ENCODE peak calls at places on chromosomes 3 and 15, in six cellular contexts. M is GM12864; T is CD8-positive, alpha-beta memory T cell; P is aorta; R is heart right ventricle; D is suprapubic skin. C is an unnamed sample.

GRCh38 chr3:14352002-14352627 is 50.3 kb upstream of the SLC6A6 start:
- DNase-seq in M (peak; percentile 49), T (no peak), P (no peak), R (no peak), D (no peak), C (no peak)

GRCh38 chr3:31431322-31431721 is 101.4 kb upstream of the STT3B start:
- DNase-seq in M (no peak), T (no peak), P (no peak), R (no peak), D (no peak), C (no peak)

GRCh38 chr3:43185656-43186375 is 79.9 kb upstream of the POMGNT2 start:
- DNase-seq in M (no peak), T (no peak), P (no peak), R (no peak), D (no peak), C (no peak)

GRCh38 chr3:152444029-152444641 is 175.4 kb downstream of the MBNL1 start:
- DNase-seq in M (peak; percentile 26), T (no peak), P (no peak), R (no peak), D (no peak), C (no peak)

GRCh38 chr3:181901626-181902025 is 189.9 kb downstream of the SOX2 start:
- DNase-seq in M (no peak), T (no peak), P (no peak), R (no peak), D (no peak), C (no peak)

GRCh38 chr3:160038862-160039562 is 50.4 kb downstream of the IL12A start:
- DNase-seq in M (no peak), T (no peak), P (peak; percentile 59), R (peak; percentile 15), D (no peak), C (peak; percentile 61)

GRCh38 chr3:169822091-169822490 is 9.4 kb upstream of the LRRC34 start:
- DNase-seq in M (no peak), T (no peak), P (no peak), R (no peak), D (no peak), C (no peak)

GRCh38 chr3:133845127-133845526 is 39.5 kb downstream of the SRPRB start:
- DNase-seq in M (no peak), T (no peak), P (no peak), R (no peak), D (no peak), C (no peak)

GRCh38 chr3:139111392-139112229 is 66.9 kb upstream of the PRR23C start:
- DNase-seq in M (no peak), T (peak; percentile 19), P (peak; percentile 62), R (peak; percentile 47), D (peak; percentile 69), C (no peak)

GRCh38 chr3:156211583-156211982 is 91.2 kb downstream of the KCNAB1 start:
- DNase-seq in M (no peak), T (no peak), P (no peak), R (no peak), D (no peak), C (no peak)

GRCh38 chr3:193982258-193982659 is 153.7 kb upstream of the HES1 start:
- DNase-seq in M (no peak), T (no peak), P (peak; percentile 77), R (peak; percentile 83), D (peak; percentile 94), C (peak; percentile 75)

GRCh38 chr15:34102175-34102925 is 467 bp downstream of the PGBD4 start:
- DNase-seq in M (no peak), T (no peak), P (no peak), R (no peak), D (no peak), C (no peak)

GRCh38 chr3:197238842-197239241 is 59.6 kb downstream of the DLG1 start:
- DNase-seq in M (no peak), T (no peak), P (no peak), R (no peak), D (no peak), C (no peak)
- H3K4me3 ChIP-seq in M (no peak overlapping the region), T (no peak overlapping the region), P (no peak overlapping the region), R (no peak overlapping the region), D (no peak overlapping the region), C (no peak overlapping the region)

GRCh38 chr15:40337597-40337996 is 3.1 kb downstream of the CCDC9B start:
- DNase-seq in M (no peak), T (no peak), P (peak; percentile 77), R (no peak), D (no peak), C (peak; percentile 85)

GRCh38 chr15:40338041-40338657 is 2.6 kb downstream of the CCDC9B start:
- DNase-seq in M (peak; percentile 44), T (peak; percentile 62), P (peak; percentile 90), R (peak; percentile 78), D (no peak), C (peak; percentile 67)

GRCh38 chr15:40334541-40334940 is 6.2 kb downstream of the CCDC9B start:
- DNase-seq in M (no peak), T (no peak), P (no peak), R (no peak), D (no peak), C (no peak)

GRCh38 chr15:40334941-40335795 is 5.6 kb downstream of the CCDC9B start:
- DNase-seq in M (no peak), T (no peak), P (peak; percentile 79), R (no peak), D (no peak), C (no peak)

GRCh38 chr15:40336129-40337122 is 4.3 kb downstream of the CCDC9B start:
- DNase-seq in M (no peak), T (no peak), P (peak; percentile 53), R (no peak), D (no peak), C (no peak)
- H3K4me3 ChIP-seq in M (no peak overlapping the region), T (no peak overlapping the region), P (no peak overlapping the region), R (no peak overlapping the region), D (no peak overlapping the region), C (no peak overlapping the region)

GRCh38 chr3:129318921-129319320 is 40.3 kb downstream of the HMCES start:
- DNase-seq in M (no peak), T (no peak), P (no peak), R (no peak), D (peak; percentile 63), C (no peak)

GRCh38 chr3:129321887-129322286 is 43.2 kb downstream of the HMCES start:
- DNase-seq in M (no peak), T (no peak), P (no peak), R (no peak), D (no peak), C (no peak)

GRCh38 chr3:129320261-129320660 is 41.6 kb downstream of the HMCES start:
- DNase-seq in M (no peak), T (no peak), P (no peak), R (no peak), D (peak; percentile 54), C (no peak)

GRCh38 chr3:129323651-129324294 is 45.1 kb downstream of the HMCES start:
- DNase-seq in M (no peak), T (no peak), P (no peak), R (no peak), D (no peak), C (no peak)

DNA sequence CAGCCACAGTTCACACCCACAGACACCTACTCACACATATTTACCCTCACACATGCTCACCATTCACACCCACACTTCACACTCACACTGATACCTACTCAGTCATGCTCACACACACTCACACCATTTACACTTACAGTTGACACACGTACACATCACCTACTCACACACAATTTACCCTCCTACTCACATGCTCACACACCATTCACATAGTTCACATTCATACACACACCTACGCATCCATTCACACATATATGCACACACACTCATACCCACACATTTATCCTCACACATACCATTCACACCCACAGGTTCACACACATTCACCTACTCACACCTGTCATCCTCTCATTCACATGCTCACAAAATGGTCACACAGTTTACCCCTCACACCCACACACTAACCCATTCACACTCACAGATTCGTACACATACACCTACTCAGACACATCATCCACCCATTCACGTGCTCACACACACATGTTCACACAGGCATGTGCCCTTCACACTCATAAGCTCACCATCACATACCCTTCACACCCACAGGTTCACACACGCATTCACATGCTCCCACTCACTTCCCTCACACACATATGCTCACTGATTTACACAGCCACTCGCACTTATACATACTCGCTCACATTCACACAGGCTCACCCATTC is 42.3 kb downstream of the HMCES start:
- DNase-seq in M (no peak), T (no peak), P (no peak), R (no peak), D (no peak), C (no peak)
- H3K4me3 ChIP-seq in M (no peak overlapping the region), T (no peak overlapping the region), P (no peak overlapping the region), R (no peak overlapping the region), D (no peak overlapping the region), C (no peak overlapping the region)

DNA sequence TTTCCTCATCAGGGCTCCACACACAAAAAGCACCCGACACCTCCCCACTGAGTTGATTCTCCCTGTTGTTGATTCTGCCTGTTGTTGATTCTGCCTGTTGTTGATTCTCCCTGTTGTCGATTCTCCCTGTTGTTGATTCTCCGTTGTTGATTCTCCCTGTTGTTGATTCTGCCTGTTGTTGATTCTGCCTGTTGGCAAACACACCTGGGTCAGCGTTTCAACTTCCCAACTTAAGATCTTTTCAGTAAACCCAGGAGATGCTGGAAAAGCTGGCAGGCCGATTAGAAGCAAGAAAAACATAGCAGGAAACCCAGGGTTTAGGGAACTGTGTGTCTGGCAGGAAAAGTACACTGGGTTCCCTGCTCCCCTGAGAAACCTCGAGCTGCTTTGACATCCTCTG is 47.9 kb downstream of the TNK2 start:
- DNase-seq in M (no peak), T (no peak), P (no peak), R (no peak), D (no peak), C (no peak)
- H3K4me3 ChIP-seq in M (no peak overlapping the region), T (no peak overlapping the region), P (no peak overlapping the region), R (no peak overlapping the region), D (no peak overlapping the region), C (no peak overlapping the region)

DNA sequence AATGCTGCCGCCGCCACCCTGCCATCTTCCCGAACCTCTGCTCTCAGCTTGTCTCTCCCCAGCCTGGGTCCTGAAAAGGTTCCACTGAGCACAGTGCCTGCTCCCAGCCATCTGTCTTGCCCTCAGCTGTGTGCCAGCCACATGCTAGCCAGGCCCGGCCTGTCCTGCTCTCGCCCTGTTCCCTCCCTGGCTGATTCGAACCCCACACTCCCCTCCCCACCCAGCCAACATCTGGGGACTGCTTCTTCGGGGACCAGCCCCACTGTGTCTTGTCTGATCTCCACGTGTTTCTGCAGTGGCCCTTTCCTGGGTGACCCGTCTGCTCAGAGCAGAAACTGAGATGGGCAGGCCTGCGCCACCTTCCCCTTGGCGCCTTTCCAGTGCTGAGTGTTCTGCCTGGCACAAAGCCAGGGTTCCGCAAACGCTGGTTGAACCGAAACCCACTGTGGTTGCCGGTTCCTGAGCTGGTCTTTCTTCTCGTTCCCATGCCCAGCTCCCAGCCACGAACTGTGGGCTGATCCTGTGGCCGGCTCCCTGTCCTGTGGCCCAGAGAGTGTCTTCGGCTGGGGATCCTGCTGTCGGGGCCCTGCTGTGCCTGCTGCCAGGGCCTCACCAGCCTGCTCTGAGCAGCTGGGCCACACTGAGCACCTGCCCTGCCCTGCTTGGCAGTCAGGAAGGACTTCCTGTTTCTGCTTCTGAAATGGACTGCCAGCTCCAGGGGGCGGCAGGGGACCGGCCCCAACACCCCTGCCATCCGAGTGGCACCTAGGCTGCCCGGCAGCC is 62.7 kb upstream of the KLF13 start:
- DNase-seq in M (peak; percentile 67), T (peak; percentile 72), P (peak; percentile 90), R (peak; percentile 78), D (peak; percentile 83), C (peak; percentile 83)
- H3K4me3 ChIP-seq in M (no peak overlapping the region), T (peak overlapping the region; percentile 44), P (no peak overlapping the region), R (no peak overlapping the region), D (no peak overlapping the region), C (no peak overlapping the region)

GRCh38 chr15:67080900-67081431 is 15.6 kb downstream of the SMAD3 start:
- DNase-seq in M (peak; percentile 96), T (no peak), P (peak; percentile 79), R (no peak), D (no peak), C (no peak)
- H3K4me3 ChIP-seq in M (no peak overlapping the region), T (no peak overlapping the region), P (no peak overlapping the region), R (no peak overlapping the region), D (peak overlapping the region; percentile 2), C (peak overlapping the region; percentile 12)